ENCODE peak calls at places on chromosomes 4 and X, in six cellular contexts. X is HTR-8/SVneo, F is M059J, W is mesendoderm, I is NCI-H1092 treated with DMSO at 0.1 percent for 48 hours, B is mesenteric fat pad. A is an unnamed sample.

GRCh38 chr4:183288955-183289354 is 31.1 kb downstream of the CLDN22 start:
- DNase-seq in I (no peak), B (no peak), X (no peak), F (no peak), W (peak; percentile 31), A (no peak)

GRCh38 chr4:75634951-75635350 is 4.6 kb upstream of the CDKL2 start:
- DNase-seq in I (no peak), B (no peak), X (no peak), F (peak; percentile 20), W (no peak), A (no peak)

GRCh38 chr4:113975578-113975977 is 3.9 kb downstream of the ARSJ start:
- DNase-seq in F (no peak), W (no peak), I (no peak), B (no peak), X (no peak), A (no peak)

GRCh38 chr4:137960371-137961050 is 281.6 kb downstream of the SLC7A11 start:
- DNase-seq in X (peak; percentile 15), B (no peak), I (no peak), F (peak; percentile 76), W (no peak), A (peak; percentile 27)

GRCh38 chr4:136829298-136829697 is 703.0 kb downstream of the PCDH18 start:
- DNase-seq in F (no peak), B (no peak), X (no peak), W (no peak), I (no peak), A (no peak)

GRCh38 chr4:48462363-48462762 is 20.8 kb upstream of the SLC10A4 start:
- DNase-seq in B (no peak), I (no peak), W (no peak), X (no peak), F (no peak), A (no peak)

GRCh38 chr4:83889802-83890201 is 353.9 kb downstream of the GPAT3 start:
- DNase-seq in B (no peak), I (no peak), F (peak; percentile 68), X (no peak), W (no peak), A (peak; percentile 30)

GRCh38 chrX:18360867-18361266 is 6.4 kb upstream of the SCML2 start:
- DNase-seq in F (peak; percentile 41), W (no peak), I (no peak), B (no peak), X (no peak), A (no peak)

GRCh38 chr4:98262431-98262830 is 1.2 kb downstream of the RAP1GDS1 start:
- DNase-seq in W (no peak), F (no peak), I (no peak), B (no peak), X (no peak), A (no peak)

GRCh38 chr4:89939994-89940393 is 45.3 kb downstream of the MMRN1 start:
- DNase-seq in X (no peak), F (no peak), I (peak; percentile 90), B (no peak), W (no peak), A (no peak)

GRCh38 chr4:8038702-8039251 is 99.1 kb upstream of the AFAP1 start:
- DNase-seq in I (peak; percentile 98), F (no peak), W (no peak), X (no peak), B (no peak), A (no peak)

GRCh38 chr4:5998333-5998936 is 19.8 kb downstream of the C4orf50 start:
- DNase-seq in W (peak; percentile 85), B (peak; percentile 79), I (peak; percentile 77), X (peak; percentile 77), F (peak; percentile 39), A (peak; percentile 9)

GRCh38 chr4:153257151-153257620 is 52.9 kb downstream of the TRIM2 start:
- DNase-seq in X (peak; percentile 66), I (no peak), W (peak; percentile 93), B (no peak), F (peak; percentile 63), A (no peak)

GRCh38 chr4:82661601-82662000 is 99.8 kb upstream of the TMEM150C start:
- DNase-seq in B (no peak), I (no peak), X (no peak), W (no peak), F (no peak), A (no peak)

GRCh38 chr4:110091426-110091825 is 107.0 kb downstream of the ELOVL6 start:
- DNase-seq in W (no peak), B (no peak), F (peak; percentile 52), I (no peak), X (peak; percentile 27), A (peak; percentile 75)

GRCh38 chrX:41922694-41923171 is 621 bp downstream of the CASK start:
- DNase-seq in F (peak; percentile 26), B (no peak), W (peak; percentile 30), I (peak; percentile 43), X (no peak), A (no peak)

GRCh38 chr4:113223001-113223400 is 173.5 kb downstream of the ANK2 start:
- DNase-seq in F (no peak), W (no peak), X (no peak), I (no peak), B (no peak), A (no peak)

A was measured in HS-27A.